ENCODE peak calls at places on chromosomes 5 and 9, in eight cellular contexts. Q, Z, B, S, P, N, V and R are unnamed samples.

GRCh38 chr5:127934791-127935256 is 148.7 kb upstream of the SLC12A2 start:
- DNase-seq in Q (no peak), Z (peak; percentile 97), B (peak; percentile 17), S (peak; percentile 94), P (peak; percentile 82), N (no peak), V (no peak), R (no peak)

GRCh38 chr5:148820778-148821395 is 5.5 kb upstream of the ADRB2 start:
- DNase-seq in Q (no peak), Z (peak; percentile 13), B (peak; percentile 45), S (peak; percentile 31), P (peak; percentile 70), N (no peak), V (no peak), R (no peak)

GRCh38 chr9:93028448-93029006 is 30.0 kb upstream of the SUSD3 start:
- DNase-seq in Q (peak; percentile 16), Z (no peak), B (no peak), S (no peak), P (peak; percentile 38), N (no peak), V (no peak), R (no peak)

GRCh38 chr5:111447099-111447498 is 65.2 kb downstream of the STARD4 start:
- DNase-seq in Q (no peak), Z (no peak), B (no peak), S (no peak), P (no peak), N (no peak), V (no peak), R (no peak)

GRCh38 chr9:130172858-130173461 is 756 bp downstream of the NCS1 start:
- DNase-seq in Q (no peak), Z (no peak), B (peak; percentile 32), S (no peak), P (no peak), N (no peak), V (no peak), R (peak; percentile 81)

GRCh38 chr5:65808261-65808741 is 86.3 kb downstream of the NLN start:
- DNase-seq in Q (no peak), Z (no peak), B (no peak), S (no peak), P (no peak), N (no peak), V (no peak), R (no peak)

GRCh38 chr5:127907907-127908306 is 175.7 kb upstream of the SLC12A2 start:
- DNase-seq in Q (no peak), Z (no peak), B (no peak), S (no peak), P (peak; percentile 23), N (no peak), V (no peak), R (no peak)

GRCh38 chr9:16964228-16964627 is 93.8 kb upstream of the BNC2 start:
- DNase-seq in Q (no peak), Z (no peak), B (no peak), S (peak; percentile 8), P (no peak), N (no peak), V (no peak), R (no peak)

GRCh38 chr9:134698587-134699342 is 57.2 kb downstream of the COL5A1 start:
- DNase-seq in Q (peak; percentile 66), Z (peak; percentile 50), B (peak; percentile 52), S (peak; percentile 39), P (peak; percentile 90), N (no peak), V (peak; percentile 89), R (peak; percentile 86)

GRCh38 chr5:33235304-33235703 is 205.5 kb upstream of the TARS1 start:
- DNase-seq in Q (no peak), Z (no peak), B (no peak), S (no peak), P (no peak), N (no peak), V (no peak), R (no peak)

GRCh38 chr9:136901516-136902258 is 15.4 kb downstream of the TRAF2 start:
- DNase-seq in Q (peak; percentile 79), Z (peak; percentile 88), B (peak; percentile 30), S (peak; percentile 41), P (no peak), N (no peak), V (peak; percentile 83), R (no peak)

GRCh38 chr5:17831279-17831678 is 197.0 kb downstream of the TAF11L14 start:
- DNase-seq in Q (no peak), Z (no peak), B (no peak), S (no peak), P (peak; percentile 6), N (no peak), V (no peak), R (no peak)

GRCh38 chr9:79581388-79581787 is 9.6 kb downstream of the TLE4 start:
- DNase-seq in Q (peak; percentile 15), Z (no peak), B (peak; percentile 85), S (no peak), P (no peak), N (no peak), V (no peak), R (no peak)

GRCh38 chr9:89387970-89388867 is 69.9 kb downstream of the SECISBP2 start:
- DNase-seq in Q (peak; percentile 37), Z (peak; percentile 65), B (no peak), S (no peak), P (no peak), N (peak; percentile 86), V (peak; percentile 91), R (peak; percentile 86)

GRCh38 chr5:146007973-146008372 is 71.6 kb downstream of the SH3RF2 start:
- DNase-seq in Q (peak; percentile 17), Z (no peak), B (no peak), S (no peak), P (no peak), N (no peak), V (no peak), R (no peak)
- H3K4me1 ChIP-seq in Q (peaks cover 15% of the 10 kb centered on the region), Z (peaks cover 16% of the 10 kb centered on the region), B (no peaks in the 10 kb centered on the region), S (peaks cover 9% of the 10 kb centered on the region), P (no peaks in the 10 kb centered on the region), N (no peaks in the 10 kb centered on the region), V (no peaks in the 10 kb centered on the region), R (no peaks in the 10 kb centered on the region)

DNA sequence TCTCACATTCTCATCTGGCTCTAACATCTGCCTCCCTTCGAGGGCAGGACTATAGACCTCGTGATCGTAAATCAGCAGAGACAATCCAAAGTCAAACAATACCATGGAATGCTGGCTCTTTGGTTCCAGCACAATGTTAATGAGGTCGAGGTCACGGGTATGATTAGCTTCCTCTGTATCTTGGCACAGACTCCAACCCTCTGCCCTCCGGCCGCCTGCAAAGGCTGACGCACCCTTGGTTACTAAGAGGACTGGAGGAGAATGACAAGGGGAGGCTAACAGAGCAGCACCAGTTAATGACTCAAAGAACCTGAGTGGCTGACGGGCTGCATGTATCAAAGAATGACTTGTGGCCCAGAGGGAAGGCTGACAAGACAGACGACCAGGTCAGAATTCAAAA is 10.1 kb downstream of the LHFPL2 start:
- DNase-seq in Q (peak; percentile 52), Z (peak; percentile 56), B (peak; percentile 99), S (no peak), P (no peak), N (peak; percentile 81), V (no peak), R (peak; percentile 77)
- TF ChIP-seq POLR2AphosphoS5 in Q (peak; percentile 20), Z (no peak), B (peak; percentile 97), S (no peak), P (no peak), N (no peak), V (no peak), R (peak; percentile 50)

DNA sequence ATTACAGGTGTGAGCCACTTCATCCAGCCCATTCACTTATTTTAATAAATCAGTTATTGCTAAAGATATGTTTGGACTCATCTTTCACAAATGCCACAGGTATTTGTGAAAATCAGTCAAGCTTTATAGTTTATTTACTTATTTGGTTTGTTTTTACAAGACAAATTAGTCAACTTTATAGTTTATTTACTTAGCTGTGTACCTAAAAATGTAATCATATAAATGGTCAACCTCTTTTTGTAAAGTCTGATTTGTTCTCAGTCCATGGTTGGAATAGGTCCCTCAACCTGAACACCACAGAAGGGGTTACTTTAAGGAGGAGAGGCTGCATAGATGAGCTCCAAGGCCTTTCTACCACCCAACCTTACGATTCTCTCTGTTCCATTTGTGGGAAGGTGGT is 80.2 kb downstream of the GNAQ start:
- DNase-seq in Q (no peak), Z (no peak), B (no peak), S (no peak), P (no peak), N (no peak), V (no peak), R (no peak)
- H3K4me1 ChIP-seq in Q (peaks cover 91% of the 10 kb centered on the region), Z (no peaks in the 10 kb centered on the region), B (peaks cover 31% of the 10 kb centered on the region), S (peaks cover 11% of the 10 kb centered on the region), P (peaks cover 53% of the 10 kb centered on the region), N (peaks cover 64% of the 10 kb centered on the region), V (peaks cover 12% of the 10 kb centered on the region), R (no peaks in the 10 kb centered on the region)

GRCh38 chr9:3237121-3237520 is 288.7 kb downstream of the RFX3 start:
- DNase-seq in Q (no peak), Z (no peak), B (no peak), S (no peak), P (no peak), N (no peak), V (no peak), R (no peak)
- TF ChIP-seq POLR2AphosphoS5 in Q (no peak), Z (no peak), B (no peak), S (no peak), P (no peak), N (no peak), V (no peak), R (no peak)

GRCh38 chr5:36359267-36359666 is 57.6 kb upstream of the RANBP3L start:
- DNase-seq in Q (no peak), Z (no peak), B (no peak), S (no peak), P (no peak), N (no peak), V (no peak), R (no peak)
- H3K4me1 ChIP-seq in Q (no peaks in the 10 kb centered on the region), Z (no peaks in the 10 kb centered on the region), B (no peaks in the 10 kb centered on the region), S (peaks cover 2% of the 10 kb centered on the region), P (no peaks in the 10 kb centered on the region), N (peaks cover 6% of the 10 kb centered on the region), V (no peaks in the 10 kb centered on the region), R (peaks cover 8% of the 10 kb centered on the region)